ENCODE peak calls at places on chromosomes 11 and 22, in five cellular contexts. Y, O, R, C and X are unnamed samples.

GRCh38 chr22:33210129-33210784 is 152.1 kb upstream of the SYN3 start:
- DNase-seq in Y (no peak), C (peak), O (no peak), R (no peak), X (no peak)

GRCh38 chr11:31366795-31367194 is 2.7 kb downstream of the DCDC1 start:
- DNase-seq in R (no peak), C (no peak), Y (no peak), O (no peak), X (no peak)

GRCh38 chr11:4195909-4196308 is 101.3 kb downstream of the RRM1 start:
- DNase-seq in Y (no peak), C (no peak), R (no peak), O (no peak), X (no peak)

GRCh38 chr11:2587132-2587930 is 112.5 kb downstream of the KCNQ1OT1 start:
- DNase-seq in R (peak), O (peak), C (peak), Y (peak), X (no peak)

GRCh38 chr11:112523477-112523876 is 262.8 kb upstream of the PLET1 start:
- DNase-seq in R (no peak), Y (peak), C (no peak), O (no peak), X (no peak)

GRCh38 chr22:26199665-26200064 is 30.4 kb downstream of the SEZ6L start:
- DNase-seq in Y (no peak), O (no peak), R (no peak), C (no peak), X (no peak)

GRCh38 chr11:33234397-33235168 is 22.6 kb upstream of the HIPK3 start:
- DNase-seq in C (no peak), R (no peak), Y (no peak), O (no peak), X (no peak)

GRCh38 chr11:68398870-68399865 is 61.4 kb upstream of the PPP6R3 start:
- DNase-seq in R (peak), Y (peak), C (no peak), O (no peak), X (no peak)

GRCh38 chr22:49155809-49156580 is 671.7 kb downstream of the BRD1 start:
- DNase-seq in Y (no peak), O (no peak), C (no peak), R (no peak), X (no peak)

GRCh38 chr11:119590651-119591308 is 138.2 kb downstream of the NECTIN1 start:
- DNase-seq in O (no peak), Y (no peak), C (no peak), R (no peak), X (peak)

GRCh38 chr11:33044281-33044680 is 4.9 kb downstream of the TCP11L1 start:
- DNase-seq in Y (no peak), R (no peak), C (no peak), O (no peak), X (peak)

GRCh38 chr11:71080239-71081097 is 171.9 kb downstream of the SHANK2 start:
- DNase-seq in R (no peak), C (peak), Y (peak), O (no peak), X (peak)

GRCh38 chr11:1562469-1563148 is 9.5 kb downstream of the DUSP8 start:
- DNase-seq in Y (no peak), O (peak), C (no peak), R (no peak), X (no peak)

GRCh38 chr11:13247606-13248320 is 29.8 kb upstream of the BMAL1 start:
- DNase-seq in R (no peak), C (no peak), Y (no peak), O (no peak), X (no peak)

GRCh38 chr11:35141538-35141937 is 2.6 kb downstream of the CD44 start:
- DNase-seq in O (peak), Y (peak), R (no peak), C (no peak), X (peak)
- TF ChIP-seq POLR2A in O (no peak), Y (no peak), R (no peak), C (no peak), X (no peak)

DNA sequence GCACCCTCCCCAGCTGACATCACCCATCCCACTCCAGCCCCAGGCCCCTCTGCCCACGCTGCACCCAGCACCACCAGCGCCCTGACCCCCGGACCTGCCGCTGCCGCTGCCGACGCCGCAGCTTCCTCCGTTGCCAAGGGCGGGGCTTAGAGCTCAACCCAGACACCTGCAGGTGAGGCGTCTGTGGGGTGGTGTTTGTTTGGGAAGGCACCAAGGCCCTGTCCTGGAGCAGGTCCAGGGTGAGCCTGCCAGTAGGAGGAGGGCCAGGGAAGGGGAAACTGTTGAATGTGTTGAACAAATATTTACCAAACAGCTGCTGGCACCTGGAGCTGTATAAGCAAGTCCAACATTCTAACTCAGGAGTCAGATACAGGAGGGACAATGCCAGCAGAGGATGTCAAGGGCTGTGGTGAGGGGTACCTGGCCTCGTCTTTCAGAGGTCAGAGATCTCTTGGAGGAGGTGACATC is 3.1 kb downstream of the VEGFB start:
- DNase-seq in R (peak), C (no peak), O (no peak), Y (no peak), X (no peak)
- TF ChIP-seq POLR2A in R (no peak), C (no peak), O (no peak), Y (no peak), X (no peak)

GRCh38 chr22:16963189-16963945 is 44.7 kb downstream of the GAB4 start:
- DNase-seq in R (no peak), Y (no peak), O (no peak), C (no peak), X (no peak)
- TF ChIP-seq POLR2A in R (no peak), Y (no peak), O (no peak), C (no peak), X (no peak)

GRCh38 chr11:15927866-15928217 is 428.5 kb downstream of the SOX6 start:
- DNase-seq in O (no peak), C (no peak), Y (no peak), R (no peak), X (no peak)

GRCh38 chr11:15927196-15927865 is 429.0 kb downstream of the SOX6 start:
- DNase-seq in C (no peak), O (no peak), Y (no peak), R (no peak), X (peak)

GRCh38 chr11:15931497-15931896 is 424.8 kb downstream of the SOX6 start:
- DNase-seq in R (no peak), C (no peak), O (no peak), Y (no peak), X (no peak)

GRCh38 chr11:15930442-15931025 is 425.8 kb downstream of the SOX6 start:
- DNase-seq in C (no peak), Y (no peak), O (no peak), R (no peak), X (peak)

GRCh38 chr11:15929371-15929801 is 427.0 kb downstream of the SOX6 start:
- DNase-seq in R (no peak), C (no peak), O (no peak), Y (no peak), X (no peak)
- TF ChIP-seq POLR2A in R (no peak), C (no peak), O (no peak), Y (no peak), X (no peak)

GRCh38 chr22:22824340-22825212 is 63.0 kb upstream of the IGLL5 start:
- DNase-seq in Y (no peak), R (no peak), O (no peak), C (no peak), X (no peak)
- TF ChIP-seq POLR2A in Y (no peak), R (no peak), O (no peak), C (no peak), X (no peak)

DNA sequence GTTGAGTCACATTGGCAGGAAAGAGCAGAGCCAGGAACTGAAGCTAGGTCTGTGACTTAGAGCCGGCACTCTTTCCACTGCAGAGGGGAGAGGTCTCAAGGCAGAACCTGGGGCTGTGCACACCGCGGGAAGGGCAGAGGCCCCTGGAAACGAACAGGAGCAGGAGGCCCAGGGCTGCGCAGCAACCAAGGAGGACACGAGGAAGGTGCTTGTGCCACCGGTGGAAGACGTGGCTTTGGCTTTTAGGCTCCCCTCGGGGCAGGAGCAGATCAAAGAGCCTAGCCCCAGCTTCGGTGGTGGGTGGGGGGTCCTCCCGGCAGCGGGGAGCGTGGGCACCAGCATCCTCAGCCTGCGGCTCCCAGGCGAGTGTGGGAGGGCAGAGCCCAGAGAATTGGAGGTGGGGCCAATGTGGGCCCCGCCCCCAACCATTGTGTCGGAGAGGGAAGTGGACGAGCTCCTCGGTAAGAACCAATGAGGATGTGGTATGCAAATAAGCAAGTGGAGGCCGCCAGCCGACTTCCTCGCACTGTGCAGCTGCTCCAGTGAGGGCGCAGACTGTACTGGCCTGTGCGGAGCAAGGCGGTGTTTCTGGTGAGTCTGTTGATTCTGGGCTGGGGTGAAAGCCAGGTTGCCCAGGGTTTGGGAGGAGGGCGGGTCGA is at the start of gene CCDC116:
- DNase-seq in R (no peak), C (no peak), O (peak), Y (no peak), X (no peak)
- TF ChIP-seq POLR2A in R (no peak), C (no peak), O (no peak), Y (no peak), X (no peak)

DNA sequence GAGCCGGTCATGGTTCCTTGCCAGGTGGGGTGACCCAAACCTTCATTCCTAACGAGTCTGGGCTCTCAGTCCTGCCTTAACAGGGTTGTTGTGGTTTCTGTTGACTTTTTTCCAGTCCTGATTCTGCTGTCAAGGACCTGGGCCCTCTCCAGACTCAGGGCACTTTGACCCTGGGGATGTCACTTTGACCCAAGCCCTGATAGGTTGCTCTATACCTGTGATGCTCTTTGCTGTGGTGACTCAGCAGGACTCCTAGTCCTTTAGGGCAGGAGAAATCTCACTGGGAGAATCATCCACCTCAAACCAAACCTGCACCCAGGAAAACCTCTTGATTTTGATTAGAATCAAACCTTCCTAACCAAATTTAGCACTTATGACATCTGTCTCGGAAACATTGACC is 20.5 kb upstream of the MPPED1 start:
- DNase-seq in R (no peak), Y (no peak), O (no peak), C (no peak), X (no peak)
- TF ChIP-seq POLR2A in R (no peak), Y (no peak), O (no peak), C (no peak), X (no peak)